ENCODE peak calls at places on chromosome 14, in six cellular contexts. J, V, B, M, K and D are unnamed samples.

GRCh38 chr14:100670017-100670974 is 56.4 kb upstream of the DLK1 start:
- DNase-seq in J (no peak), V (peak; percentile 3), B (no peak), M (no peak), K (no peak), D (no peak)

GRCh38 chr14:29144598-29144997 is 378.0 kb downstream of the FOXG1 start:
- DNase-seq in J (peak; percentile 88), V (no peak), B (no peak), M (no peak), K (peak; percentile 96), D (no peak)

GRCh38 chr14:102086346-102086971 is 385 bp downstream of the HSP90AA1 start:
- DNase-seq in J (peak; percentile 60), V (peak; percentile 44), B (peak; percentile 66), M (no peak), K (peak; percentile 87), D (peak; percentile 87)

GRCh38 chr14:63833728-63834127 is 19.1 kb upstream of the SYNE2 start:
- DNase-seq in J (no peak), V (no peak), B (no peak), M (no peak), K (no peak), D (no peak)

GRCh38 chr14:81224222-81224621 is 3.5 kb upstream of the GTF2A1 start:
- DNase-seq in J (no peak), V (no peak), B (no peak), M (no peak), K (no peak), D (no peak)

GRCh38 chr14:103103461-103104388 is 9.2 kb downstream of the EXOC3L4 start:
- DNase-seq in J (no peak), V (peak; percentile 62), B (peak; percentile 78), M (no peak), K (peak; percentile 48), D (peak; percentile 84)

GRCh38 chr14:61566537-61567225 is 128.6 kb upstream of the HIF1A start:
- DNase-seq in J (peak; percentile 74), V (no peak), B (no peak), M (no peak), K (peak; percentile 55), D (no peak)

GRCh38 chr14:99602054-99602787 is 1.8 kb downstream of the CCDC85C start:
- DNase-seq in J (peak; percentile 37), V (no peak), B (peak; percentile 37), M (no peak), K (peak; percentile 27), D (peak; percentile 56)

GRCh38 chr14:84468153-84468552 is 1061.8 kb upstream of the FLRT2 start:
- DNase-seq in J (no peak), V (no peak), B (no peak), M (no peak), K (peak; percentile 62), D (no peak)

GRCh38 chr14:95388699-95389098 is 69.0 kb upstream of the CLMN start:
- DNase-seq in J (no peak), V (no peak), B (no peak), M (no peak), K (no peak), D (no peak)

GRCh38 chr14:92651793-92652382 is 96.5 kb downstream of the LGMN start:
- DNase-seq in J (no peak), V (peak; percentile 52), B (peak; percentile 53), M (no peak), K (no peak), D (no peak)

GRCh38 chr14:44945264-44945663 is 16.5 kb downstream of the KLHL28 start:
- DNase-seq in J (peak; percentile 65), V (no peak), B (no peak), M (no peak), K (peak; percentile 70), D (no peak)

GRCh38 chr14:104925214-104925899 is 678 bp downstream of the PLD4 start:
- DNase-seq in J (no peak), V (no peak), B (no peak), M (no peak), K (no peak), D (no peak)

GRCh38 chr14:26589998-26590397 is 7.8 kb downstream of the NOVA1 start:
- DNase-seq in J (no peak), V (no peak), B (no peak), M (no peak), K (no peak), D (no peak)

GRCh38 chr14:67526181-67526580 is 6.9 kb upstream of the PLEKHH1 start:
- DNase-seq in J (no peak), V (no peak), B (no peak), M (no peak), K (no peak), D (no peak)

GRCh38 chr14:57189070-57189469 is 79.6 kb downstream of the EXOC5 start:
- DNase-seq in J (peak; percentile 10), V (no peak), B (no peak), M (no peak), K (peak; percentile 52), D (peak; percentile 34)

GRCh38 chr14:88825503-88825902 is 1.1 kb downstream of the TTC8 start:
- DNase-seq in J (no peak), V (no peak), B (no peak), M (no peak), K (no peak), D (peak; percentile 10)
- H3K4me3 ChIP-seq in J (peak overlapping the region; percentile 72), V (peak overlapping the region; percentile 70), B (no peak overlapping the region), M (peak overlapping the region; percentile 78), K (peak overlapping the region; percentile 87), D (peak overlapping the region; percentile 81)

GRCh38 chr14:79328863-79329262 is 882.4 kb downstream of the DIO2 start:
- DNase-seq in J (peak; percentile 41), V (no peak), B (no peak), M (no peak), K (no peak), D (no peak)

GRCh38 chr14:79331820-79332219 is 879.5 kb downstream of the DIO2 start:
- DNase-seq in J (no peak), V (no peak), B (no peak), M (no peak), K (no peak), D (no peak)

GRCh38 chr14:79332504-79333197 is 878.7 kb downstream of the DIO2 start:
- DNase-seq in J (peak; percentile 22), V (no peak), B (no peak), M (no peak), K (no peak), D (no peak)

GRCh38 chr14:79334272-79334671 is 877.0 kb downstream of the DIO2 start:
- DNase-seq in J (no peak), V (no peak), B (no peak), M (no peak), K (no peak), D (no peak)

DNA sequence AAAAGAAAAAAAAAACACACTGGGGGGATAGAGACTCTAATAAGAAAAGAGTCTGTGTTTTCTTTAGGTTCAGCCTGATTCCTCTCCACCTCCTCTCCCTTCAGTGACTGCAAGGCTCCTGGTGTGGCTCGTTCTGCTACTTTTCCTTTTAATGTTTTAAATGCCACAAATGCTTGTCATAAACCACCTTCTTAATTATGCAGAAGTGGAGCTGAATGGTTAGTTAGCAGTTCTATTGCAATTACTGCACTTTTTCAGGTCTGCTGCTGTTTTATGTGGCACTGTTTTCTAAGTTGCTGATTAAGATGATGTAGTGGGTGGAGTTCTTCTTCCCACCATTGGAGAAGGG is 878.1 kb downstream of the DIO2 start:
- DNase-seq in J (no peak), V (no peak), B (no peak), M (no peak), K (no peak), D (no peak)
- H3K4me3 ChIP-seq in J (no peak overlapping the region), V (no peak overlapping the region), B (no peak overlapping the region), M (no peak overlapping the region), K (no peak overlapping the region), D (no peak overlapping the region)

GRCh38 chr14:55123101-55123500 is 6.0 kb upstream of the LGALS3 start:
- DNase-seq in J (peak; percentile 93), V (no peak), B (peak; percentile 24), M (no peak), K (peak; percentile 74), D (no peak)
- H3K4me3 ChIP-seq in J (no peak overlapping the region), V (no peak overlapping the region), B (no peak overlapping the region), M (no peak overlapping the region), K (no peak overlapping the region), D (no peak overlapping the region)

GRCh38 chr14:41096131-41096530 is 510.5 kb upstream of the LRFN5 start:
- DNase-seq in J (no peak), V (no peak), B (no peak), M (no peak), K (no peak), D (no peak)
- H3K4me3 ChIP-seq in J (no peak overlapping the region), V (no peak overlapping the region), B (no peak overlapping the region), M (no peak overlapping the region), K (no peak overlapping the region), D (no peak overlapping the region)

GRCh38 chr14:50335989-50336391 is 23.9 kb downstream of the DMAC2L start:
- DNase-seq in J (peak; percentile 33), V (peak; percentile 20), B (peak; percentile 33), M (no peak), K (peak; percentile 54), D (no peak)
- H3K4me3 ChIP-seq in J (no peak overlapping the region), V (no peak overlapping the region), B (no peak overlapping the region), M (no peak overlapping the region), K (no peak overlapping the region), D (no peak overlapping the region)

GRCh38 chr14:21524575-21525518 is 1.3 kb downstream of the SALL2 start:
- DNase-seq in J (no peak), V (no peak), B (no peak), M (no peak), K (no peak), D (no peak)
- H3K4me3 ChIP-seq in J (peak overlapping the region; percentile 78), V (peak overlapping the region; percentile 68), B (peak overlapping the region; percentile 96), M (peak overlapping the region; percentile 88), K (no peak overlapping the region), D (peak overlapping the region; percentile 66)

GRCh38 chr14:35819591-35820540 is 6.3 kb upstream of the BRMS1L start:
- DNase-seq in J (no peak), V (no peak), B (no peak), M (no peak), K (no peak), D (no peak)

GRCh38 chr14:35814371-35815005 is 5.4 kb upstream of the RALGAPA1 start:
- DNase-seq in J (peak; percentile 49), V (peak; percentile 32), B (peak; percentile 70), M (no peak), K (peak; percentile 78), D (peak; percentile 56)

GRCh38 chr14:35822501-35822900 is 3.6 kb upstream of the BRMS1L start:
- DNase-seq in J (no peak), V (no peak), B (no peak), M (no peak), K (no peak), D (no peak)

GRCh38 chr14:35821546-35822411 is 4.4 kb upstream of the BRMS1L start:
- DNase-seq in J (peak; percentile 19), V (no peak), B (peak; percentile 44), M (no peak), K (peak; percentile 70), D (peak; percentile 66)

GRCh38 chr14:35818346-35819115 is 7.6 kb upstream of the BRMS1L start:
- DNase-seq in J (peak; percentile 55), V (no peak), B (peak; percentile 73), M (no peak), K (peak; percentile 78), D (peak; percentile 68)
- H3K4me3 ChIP-seq in J (no peak overlapping the region), V (no peak overlapping the region), B (no peak overlapping the region), M (no peak overlapping the region), K (no peak overlapping the region), D (no peak overlapping the region)

GRCh38 chr14:74952697-74953484 is 2.5 kb downstream of the PGF start:
- DNase-seq in J (no peak), V (no peak), B (no peak), M (no peak), K (no peak), D (no peak)
- H3K4me3 ChIP-seq in J (no peak overlapping the region), V (peak overlapping the region; percentile 66), B (no peak overlapping the region), M (peak overlapping the region; percentile 90), K (no peak overlapping the region), D (no peak overlapping the region)